ENCODE peak calls at places on chromosomes 13 and 19, in five cellular contexts. B, N, K, U and V are unnamed samples. For H3K4me1, the result is how much of the 10 kb centered on the place peaks cover.

GRCh38 chr13:59673301-59673700 is 490.4 kb downstream of the DIAPH3 start:
- DNase-seq in B (no peak), N (no peak), K (no peak), U (no peak), V (no peak)

GRCh38 chr19:13164370-13165090 is 14.3 kb downstream of the IER2 start:
- DNase-seq in B (peak), N (no peak), K (no peak), U (peak), V (peak)

GRCh38 chr13:22121340-22121739 is 450.5 kb downstream of the FGF9 start:
- DNase-seq in B (no peak), N (no peak), K (no peak), U (no peak), V (no peak)

GRCh38 chr13:83929147-83929546 is 46.9 kb upstream of the SLITRK1 start:
- DNase-seq in B (no peak), N (no peak), K (no peak), U (no peak), V (no peak)

GRCh38 chr13:30313307-30313706 is 6.0 kb upstream of the KATNAL1 start:
- DNase-seq in B (no peak), N (no peak), K (no peak), U (no peak), V (no peak)

GRCh38 chr13:102580552-102581169 is 16.1 kb upstream of the TPP2 start:
- DNase-seq in B (no peak), N (no peak), K (peak), U (peak), V (peak)

GRCh38 chr19:8254286-8255001 is 45.3 kb downstream of the CERS4 start:
- DNase-seq in B (no peak), N (no peak), K (no peak), U (no peak), V (no peak)

GRCh38 chr19:48967346-48968178 is 2.5 kb downstream of the FTL start:
- DNase-seq in B (no peak), N (peak), K (peak), U (no peak), V (no peak)

GRCh38 chr19:39160523-39160861 is 34.9 kb downstream of the PAK4 start:
- DNase-seq in B (no peak), N (peak), K (peak), U (no peak), V (no peak)

GRCh38 chr19:33662391-33662790 is 40.6 kb downstream of the CHST8 start:
- DNase-seq in B (no peak), N (no peak), K (no peak), U (no peak), V (no peak)

GRCh38 chr13:112997188-112998135 is 28.4 kb downstream of the MCF2L start:
- DNase-seq in B (no peak), N (no peak), K (no peak), U (no peak), V (no peak)

GRCh38 chr19:2609389-2610116 is 92.9 kb downstream of the GNG7 start:
- DNase-seq in B (no peak), N (no peak), K (no peak), U (no peak), V (no peak)

GRCh38 chr13:20945952-20946383 is 43.4 kb upstream of the XPO4 start:
- DNase-seq in B (no peak), N (peak), K (no peak), U (no peak), V (no peak)

GRCh38 chr13:24682353-24682752 is 2.1 kb downstream of the ATP12A start:
- DNase-seq in B (no peak), N (no peak), K (no peak), U (no peak), V (no peak)

GRCh38 chr19:58154287-58154678 is 3.7 kb upstream of the ZNF329 start:
- DNase-seq in B (peak), N (peak), K (peak), U (peak), V (peak)

GRCh38 chr13:23921451-23921888 is 24.2 kb upstream of the C1QTNF9B start:
- DNase-seq in B (no peak), N (no peak), K (no peak), U (no peak), V (peak)

GRCh38 chr13:110396913-110397379 is 89.9 kb downstream of the COL4A2 start:
- DNase-seq in B (peak), N (peak), K (peak), U (peak), V (peak)

GRCh38 chr19:33727331-33728028 is 69.2 kb upstream of the KCTD15 start:
- DNase-seq in B (no peak), N (no peak), K (no peak), U (no peak), V (no peak)

GRCh38 chr19:892243-892996 is 567 bp downstream of the MED16 start:
- DNase-seq in B (no peak), N (no peak), K (no peak), U (no peak), V (no peak)

GRCh38 chr13:86585826-86586225 is 786.6 kb upstream of the SLITRK6 start:
- DNase-seq in B (peak), N (no peak), K (peak), U (no peak), V (no peak)

GRCh38 chr13:113169277-113170272 is 11.1 kb downstream of the PROZ start:
- DNase-seq in B (peak), N (no peak), K (no peak), U (no peak), V (no peak)

GRCh38 chr13:34914416-34914815 is 27.7 kb upstream of the NBEA start:
- DNase-seq in B (no peak), N (no peak), K (no peak), U (no peak), V (no peak)

GRCh38 chr19:3047307-3048189 is 14.7 kb downstream of the TLE5 start:
- DNase-seq in B (peak), N (peak), K (peak), U (peak), V (no peak)

GRCh38 chr19:3565177-3565576 is 7.6 kb upstream of the HMG20B start:
- DNase-seq in B (no peak), N (no peak), K (no peak), U (no peak), V (no peak)

GRCh38 chr13:66948910-66949309 is 281.2 kb downstream of the PCDH9 start:
- DNase-seq in B (no peak), N (no peak), K (no peak), U (no peak), V (no peak)

GRCh38 chr19:48616041-48616436 is 1.2 kb upstream of the FAM83E start:
- DNase-seq in B (no peak), N (no peak), K (peak), U (no peak), V (no peak)

GRCh38 chr13:39516140-39516539 is 86.9 kb downstream of the LHFPL6 start:
- DNase-seq in B (peak), N (no peak), K (no peak), U (no peak), V (no peak)

GRCh38 chr13:113934576-113934975 is 39.3 kb downstream of the C13orf46 start:
- DNase-seq in B (no peak), N (peak), K (no peak), U (peak), V (no peak)

GRCh38 chr19:33214621-33215020 is 11.0 kb downstream of the SLC7A10 start:
- DNase-seq in B (no peak), N (no peak), K (no peak), U (no peak), V (no peak)

GRCh38 chr19:18875726-18876125 is 20.2 kb downstream of the CERS1 start:
- DNase-seq in B (no peak), N (no peak), K (no peak), U (no peak), V (no peak)

GRCh38 chr13:112510002-112510780 is 77.8 kb downstream of the TUBGCP3 start:
- DNase-seq in B (no peak), N (no peak), K (peak), U (no peak), V (peak)

GRCh38 chr19:11190501-11190900 is 6.8 kb downstream of the KANK2 start:
- DNase-seq in B (no peak), N (no peak), K (no peak), U (no peak), V (no peak)
- H3K4me1 ChIP-seq in B (half or more), N (under half), K (under half), U (under half), V (under half)

GRCh38 chr13:27428160-27428559 is 3.7 kb downstream of the GTF3A start:
- DNase-seq in B (no peak), N (no peak), K (no peak), U (no peak), V (no peak)

GRCh38 chr13:27424246-27425150 is at the start of gene GTF3A:
- DNase-seq in B (peak), N (peak), K (peak), U (peak), V (peak)

GRCh38 chr13:27425151-27425917 is 915 bp downstream of the GTF3A start:
- DNase-seq in B (no peak), N (no peak), K (peak), U (no peak), V (no peak)

GRCh38 chr13:27427663-27428062 is 3.2 kb downstream of the GTF3A start:
- DNase-seq in B (no peak), N (no peak), K (peak), U (no peak), V (no peak)

DNA sequence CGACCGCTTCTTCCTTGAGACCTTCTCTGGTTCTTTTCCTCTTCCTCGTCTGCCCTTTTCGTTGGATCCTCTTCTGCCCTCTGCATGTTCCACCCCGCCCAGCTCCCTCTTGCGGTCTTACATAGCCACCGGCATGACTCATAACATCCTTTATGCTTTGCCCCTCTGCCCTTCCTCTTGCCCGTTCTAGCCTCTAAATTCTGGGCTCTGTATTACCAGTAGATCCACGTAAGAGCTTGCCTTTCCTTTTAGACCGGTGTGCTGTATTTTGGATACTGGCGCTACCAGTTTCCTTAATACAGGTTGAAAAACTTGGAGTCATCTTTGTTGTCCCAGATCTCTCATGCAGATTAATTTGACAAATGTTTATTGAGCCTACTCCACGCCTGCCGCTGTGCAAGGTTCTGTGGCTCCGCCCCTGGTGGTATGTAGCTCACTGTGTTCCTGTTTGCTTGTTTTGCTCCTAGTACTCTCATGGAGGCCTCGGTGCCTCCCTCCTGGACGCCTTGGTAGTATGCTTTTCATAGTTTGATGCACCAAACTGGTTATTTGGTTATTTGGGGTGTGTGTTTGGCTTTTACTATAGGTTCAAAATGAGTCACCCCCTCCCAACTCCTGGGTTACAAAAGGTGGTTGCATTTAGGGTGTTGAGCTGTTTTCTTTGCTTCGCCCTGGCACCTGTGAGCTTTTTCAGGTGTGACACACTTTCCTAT is 1.7 kb downstream of the GTF3A start:
- DNase-seq in B (peak), N (peak), K (peak), U (peak), V (peak)
- H3K27ac ChIP-seq in B (peak), N (peak), K (peak), U (peak), V (peak)

DNA sequence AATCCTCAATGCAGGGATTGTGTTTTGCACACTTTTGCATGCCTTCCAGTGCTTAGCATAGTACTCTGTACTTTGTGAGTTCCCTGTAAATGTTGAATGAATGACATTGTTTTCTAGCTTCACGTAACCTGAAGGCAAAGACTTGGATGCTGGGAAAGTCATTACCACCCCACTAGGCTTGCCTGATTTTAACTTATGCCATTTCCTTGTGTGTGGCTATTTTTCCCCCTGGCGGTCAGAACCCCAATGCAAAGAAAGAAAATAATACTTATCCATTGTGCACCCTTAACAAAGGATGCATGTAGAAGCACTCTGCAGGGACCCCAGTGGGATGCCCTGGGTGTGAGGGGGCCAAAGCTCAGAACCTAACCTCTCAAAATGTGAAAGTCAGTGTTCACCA is 1.2 kb upstream of the ENOX1 start:
- DNase-seq in B (no peak), N (no peak), K (no peak), U (peak), V (peak)
- TF ChIP-seq CTCF in B (no peak), N (no peak), K (no peak), U (peak), V (peak)

GRCh38 chr19:45122832-45123231 is 29.9 kb downstream of the PPP1R37 start:
- DNase-seq in B (no peak), N (no peak), K (no peak), U (no peak), V (no peak)
- H3K4me1 ChIP-seq in B (under half), N (under half), K (under half), U (under half), V (under half)